ENCODE peak calls at places on chromosomes 3 and 15, in four cellular contexts. One of them, this sample, is unnamed. For H3K4me1, the result is how much of the 10 kb centered on the place peaks cover.

GRCh38 chr3:171614318-171614967 is 154.2 kb upstream of the TNIK start:
- DNase-seq in OCI-LY7: no peak
- DNase-seq in ovary: peak
- DNase-seq in adrenal gland: no peak
- DNase-seq in this sample: peak

GRCh38 chr15:66570327-66570726 is 4.5 kb upstream of the LCTL start:
- DNase-seq in OCI-LY7: no peak
- DNase-seq in adrenal gland: no peak
- DNase-seq in ovary: no peak
- DNase-seq in this sample: no peak

GRCh38 chr15:94230886-94231727 is at the start of gene MCTP2:
- DNase-seq in adrenal gland: peak
- DNase-seq in OCI-LY7: peak
- DNase-seq in ovary: peak
- DNase-seq in this sample: peak

GRCh38 chr3:51373658-51374421 is 11.3 kb upstream of the MANF start:
- DNase-seq in ovary: peak
- DNase-seq in OCI-LY7: no peak
- DNase-seq in adrenal gland: no peak
- DNase-seq in this sample: no peak

GRCh38 chr15:98085003-98085639 is 124.6 kb downstream of the ARRDC4 start:
- DNase-seq in ovary: no peak
- DNase-seq in adrenal gland: peak
- DNase-seq in OCI-LY7: peak
- DNase-seq in this sample: peak

GRCh38 chr15:91165850-91166249 is 65.8 kb downstream of the SV2B start:
- DNase-seq in ovary: no peak
- DNase-seq in adrenal gland: no peak
- DNase-seq in OCI-LY7: no peak
- DNase-seq in this sample: no peak

GRCh38 chr3:42194943-42195510 is 71.0 kb downstream of the CCK start:
- DNase-seq in adrenal gland: no peak
- DNase-seq in ovary: no peak
- DNase-seq in OCI-LY7: no peak
- DNase-seq in this sample: no peak

GRCh38 chr3:29406433-29406832 is 125.6 kb downstream of the RBMS3 start:
- DNase-seq in adrenal gland: no peak
- DNase-seq in ovary: no peak
- DNase-seq in OCI-LY7: no peak
- DNase-seq in this sample: no peak

GRCh38 chr3:188659444-188660100 is 505.6 kb downstream of the LPP start:
- DNase-seq in ovary: no peak
- DNase-seq in OCI-LY7: no peak
- DNase-seq in adrenal gland: no peak
- DNase-seq in this sample: no peak

GRCh38 chr3:100710355-100711198 is 1.3 kb downstream of the TFG start:
- DNase-seq in ovary: no peak
- DNase-seq in adrenal gland: peak
- DNase-seq in OCI-LY7: peak
- DNase-seq in this sample: no peak

GRCh38 chr3:174480767-174481166 is 378.4 kb upstream of the NAALADL2 start:
- DNase-seq in OCI-LY7: no peak
- DNase-seq in adrenal gland: no peak
- DNase-seq in ovary: no peak
- DNase-seq in this sample: no peak

GRCh38 chr3:172156309-172156998 is 117.1 kb downstream of the FNDC3B start:
- DNase-seq in OCI-LY7: no peak
- DNase-seq in ovary: no peak
- DNase-seq in adrenal gland: no peak
- DNase-seq in this sample: no peak

GRCh38 chr3:79517766-79518413 is 249.9 kb downstream of the ROBO1 start:
- DNase-seq in ovary: no peak
- DNase-seq in adrenal gland: no peak
- DNase-seq in OCI-LY7: peak
- DNase-seq in this sample: peak

GRCh38 chr3:187838016-187838535 is 92.8 kb upstream of the BCL6 start:
- DNase-seq in adrenal gland: no peak
- DNase-seq in ovary: no peak
- DNase-seq in OCI-LY7: no peak
- DNase-seq in this sample: no peak

GRCh38 chr3:49899815-49900214 is 3.9 kb downstream of the MST1R start:
- DNase-seq in adrenal gland: no peak
- DNase-seq in ovary: no peak
- DNase-seq in OCI-LY7: peak
- DNase-seq in this sample: no peak

GRCh38 chr3:108022316-108023150 is 68.3 kb downstream of the CD47 start:
- DNase-seq in adrenal gland: no peak
- DNase-seq in ovary: no peak
- DNase-seq in OCI-LY7: no peak
- DNase-seq in this sample: no peak

GRCh38 chr3:46239301-46239938 is 2.8 kb upstream of the CCR3 start:
- DNase-seq in adrenal gland: no peak
- DNase-seq in ovary: no peak
- DNase-seq in OCI-LY7: no peak
- DNase-seq in this sample: no peak

GRCh38 chr3:78969483-78969882 is 798.3 kb downstream of the ROBO1 start:
- DNase-seq in OCI-LY7: no peak
- DNase-seq in ovary: no peak
- DNase-seq in adrenal gland: no peak
- DNase-seq in this sample: no peak

GRCh38 chr15:100783760-100784492 is 95.7 kb upstream of the ALDH1A3 start:
- DNase-seq in OCI-LY7: no peak
- DNase-seq in adrenal gland: peak
- DNase-seq in ovary: peak
- DNase-seq in this sample: no peak

GRCh38 chr3:130826516-130826915 is 67.4 kb upstream of the ATP2C1 start:
- DNase-seq in OCI-LY7: no peak
- DNase-seq in ovary: no peak
- DNase-seq in adrenal gland: no peak
- DNase-seq in this sample: no peak

GRCh38 chr15:101565377-101565776 is 75.9 kb upstream of the PCSK6 start:
- DNase-seq in ovary: no peak
- DNase-seq in OCI-LY7: no peak
- DNase-seq in adrenal gland: no peak
- DNase-seq in this sample: no peak

GRCh38 chr3:31341130-31341529 is 191.6 kb upstream of the STT3B start:
- DNase-seq in adrenal gland: no peak
- DNase-seq in OCI-LY7: no peak
- DNase-seq in ovary: no peak
- DNase-seq in this sample: no peak

GRCh38 chr3:176415896-176416295 is 781.4 kb downstream of the TBL1XR1 start:
- DNase-seq in ovary: no peak
- DNase-seq in adrenal gland: no peak
- DNase-seq in OCI-LY7: no peak
- DNase-seq in this sample: no peak

GRCh38 chr3:72951259-72951722 is 45.3 kb upstream of the PPP4R2 start:
- DNase-seq in ovary: no peak
- DNase-seq in OCI-LY7: peak
- DNase-seq in adrenal gland: no peak
- DNase-seq in this sample: no peak

GRCh38 chr3:23264413-23264812 is 61.3 kb downstream of the UBE2E2 start:
- DNase-seq in ovary: no peak
- DNase-seq in OCI-LY7: no peak
- DNase-seq in adrenal gland: no peak
- DNase-seq in this sample: no peak

GRCh38 chr15:56234804-56235203 is 8.9 kb downstream of the RFX7 start:
- DNase-seq in ovary: no peak
- DNase-seq in OCI-LY7: no peak
- DNase-seq in adrenal gland: no peak
- DNase-seq in this sample: no peak

GRCh38 chr15:79091204-79091867 is 756 bp upstream of the RASGRF1 start:
- DNase-seq in OCI-LY7: no peak
- DNase-seq in adrenal gland: no peak
- DNase-seq in ovary: no peak
- DNase-seq in this sample: no peak

GRCh38 chr3:126270145-126270811 is 86.9 kb downstream of the KLF15 start:
- DNase-seq in OCI-LY7: no peak
- DNase-seq in ovary: peak
- DNase-seq in adrenal gland: peak
- DNase-seq in this sample: no peak

GRCh38 chr3:142355692-142356091 is 92.1 kb downstream of the XRN1 start:
- DNase-seq in ovary: no peak
- DNase-seq in adrenal gland: no peak
- DNase-seq in OCI-LY7: no peak
- DNase-seq in this sample: no peak

GRCh38 chr3:156711113-156711512 is 36.7 kb downstream of the TIPARP start:
- DNase-seq in OCI-LY7: no peak
- DNase-seq in ovary: no peak
- DNase-seq in adrenal gland: no peak
- DNase-seq in this sample: no peak

GRCh38 chr3:42273351-42273750 is 7.4 kb upstream of the CCK start:
- DNase-seq in adrenal gland: no peak
- DNase-seq in OCI-LY7: no peak
- DNase-seq in ovary: no peak
- DNase-seq in this sample: no peak

GRCh38 chr15:83565553-83566159 is 88.3 kb upstream of the ADAMTSL3 start:
- DNase-seq in OCI-LY7: peak
- DNase-seq in adrenal gland: no peak
- DNase-seq in ovary: no peak
- DNase-seq in this sample: peak

GRCh38 chr3:32782417-32782816 is 35.4 kb upstream of the TRIM71 start:
- DNase-seq in ovary: no peak
- DNase-seq in adrenal gland: no peak
- DNase-seq in OCI-LY7: no peak
- DNase-seq in this sample: no peak

GRCh38 chr15:98444067-98444600 is 204.2 kb upstream of the IGF1R start:
- DNase-seq in OCI-LY7: no peak
- DNase-seq in ovary: no peak
- DNase-seq in adrenal gland: no peak
- DNase-seq in this sample: no peak

GRCh38 chr3:37920156-37920686 is 58.5 kb downstream of the CTDSPL start:
- DNase-seq in adrenal gland: no peak
- DNase-seq in ovary: no peak
- DNase-seq in OCI-LY7: no peak
- DNase-seq in this sample: no peak
- H3K4me1 ChIP-seq in adrenal gland: under half
- H3K4me1 ChIP-seq in ovary: under half
- H3K4me1 ChIP-seq in OCI-LY7: under half
- H3K4me1 ChIP-seq in this sample: under half

GRCh38 chr3:48639944-48640606 is 4.8 kb upstream of the SLC26A6 start:
- DNase-seq in OCI-LY7: no peak
- DNase-seq in ovary: no peak
- DNase-seq in adrenal gland: no peak
- DNase-seq in this sample: no peak
- H3K4me1 ChIP-seq in OCI-LY7: under half
- H3K4me1 ChIP-seq in ovary: under half
- H3K4me1 ChIP-seq in adrenal gland: under half
- H3K4me1 ChIP-seq in this sample: under half

DNA sequence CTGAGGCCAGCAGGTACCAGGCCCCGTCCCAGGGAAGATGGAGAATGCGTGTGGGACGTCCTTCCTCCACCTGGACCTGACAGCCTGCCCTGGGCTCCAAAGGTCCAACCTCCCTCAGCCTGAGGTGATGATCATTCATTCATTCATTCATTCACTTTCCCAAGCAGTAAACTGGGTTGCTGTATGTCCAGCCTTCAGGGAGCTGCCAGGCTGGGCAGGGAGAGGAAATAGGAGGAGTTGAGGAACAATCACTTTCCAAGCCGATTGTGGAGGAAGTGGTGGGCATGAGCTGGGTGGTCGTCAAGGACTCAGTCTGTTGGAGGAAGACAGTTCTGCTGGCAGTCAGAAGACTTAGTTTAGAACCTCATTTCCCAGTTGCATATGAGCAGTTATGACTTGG is 10.2 kb upstream of the CCDC33 start:
- DNase-seq in ovary: no peak
- DNase-seq in adrenal gland: no peak
- DNase-seq in OCI-LY7: no peak
- DNase-seq in this sample: no peak
- H3K4me1 ChIP-seq in ovary: under half
- H3K4me1 ChIP-seq in adrenal gland: under half
- H3K4me1 ChIP-seq in OCI-LY7: under half
- H3K4me1 ChIP-seq in this sample: under half

GRCh38 chr3:181461381-181461780 is 250.3 kb upstream of the SOX2 start:
- DNase-seq in ovary: no peak
- DNase-seq in adrenal gland: no peak
- DNase-seq in OCI-LY7: no peak
- DNase-seq in this sample: no peak
- H3K4me1 ChIP-seq in ovary: under half
- H3K4me1 ChIP-seq in adrenal gland: under half
- H3K4me1 ChIP-seq in OCI-LY7: under half
- H3K4me1 ChIP-seq in this sample: under half

GRCh38 chr15:73930790-73931281 is 4.6 kb downstream of the LOXL1 start:
- DNase-seq in adrenal gland: no peak
- DNase-seq in ovary: no peak
- DNase-seq in OCI-LY7: no peak
- DNase-seq in this sample: no peak
- H3K4me1 ChIP-seq in adrenal gland: under half
- H3K4me1 ChIP-seq in ovary: under half
- H3K4me1 ChIP-seq in OCI-LY7: under half
- H3K4me1 ChIP-seq in this sample: under half

GRCh38 chr15:36907295-36907694 is 193.1 kb downstream of the MEIS2 start:
- DNase-seq in OCI-LY7: no peak
- DNase-seq in ovary: no peak
- DNase-seq in adrenal gland: no peak
- DNase-seq in this sample: peak
- H3K4me1 ChIP-seq in OCI-LY7: under half
- H3K4me1 ChIP-seq in ovary: under half
- H3K4me1 ChIP-seq in adrenal gland: under half
- H3K4me1 ChIP-seq in this sample: under half

GRCh38 chr15:63077952-63078351 is 35.4 kb downstream of the TPM1 start:
- DNase-seq in adrenal gland: no peak
- DNase-seq in ovary: no peak
- DNase-seq in OCI-LY7: no peak
- DNase-seq in this sample: no peak
- H3K4me1 ChIP-seq in adrenal gland: under half
- H3K4me1 ChIP-seq in ovary: under half
- H3K4me1 ChIP-seq in OCI-LY7: under half
- H3K4me1 ChIP-seq in this sample: under half

DNA sequence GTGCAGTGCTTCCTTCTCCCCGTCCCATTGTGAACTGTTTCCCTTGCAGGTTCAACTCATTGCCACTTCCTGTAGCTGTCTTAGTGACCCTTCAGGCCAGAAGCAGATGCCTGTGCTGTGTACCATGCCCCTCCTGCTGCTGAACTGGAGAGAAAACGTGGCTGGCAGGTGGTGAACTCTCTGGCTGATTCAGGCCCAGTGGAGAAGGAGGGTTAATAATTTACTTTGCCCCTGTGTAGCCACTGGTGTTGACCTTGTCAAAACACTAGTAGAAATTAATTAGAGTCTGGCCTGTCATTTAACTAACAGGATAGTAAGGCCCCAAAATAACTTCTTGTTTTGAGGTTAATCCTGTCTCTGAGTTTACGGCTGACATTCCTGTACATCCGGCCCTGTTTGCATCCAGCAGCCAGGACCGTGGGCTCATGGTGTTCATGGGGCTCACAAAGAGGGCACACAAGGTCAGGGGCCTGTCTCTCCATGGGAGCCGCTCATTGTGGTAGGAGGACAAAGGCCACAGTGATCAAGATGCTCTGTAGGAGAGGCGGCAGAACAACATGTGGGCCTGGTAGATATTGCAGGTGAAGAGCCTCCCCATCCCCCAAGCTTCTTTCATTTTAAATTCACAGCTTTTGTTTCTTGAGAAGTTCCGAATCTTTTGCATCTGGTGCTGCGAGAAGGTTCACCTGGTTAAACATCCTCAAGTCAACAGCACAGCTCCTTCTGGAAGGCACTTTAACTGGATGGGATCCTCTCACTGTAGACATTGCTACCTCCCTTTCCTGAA is 101.6 kb downstream of the CGNL1 start:
- DNase-seq in adrenal gland: no peak
- DNase-seq in ovary: no peak
- DNase-seq in OCI-LY7: no peak
- DNase-seq in this sample: peak
- H3K4me1 ChIP-seq in adrenal gland: under half
- H3K4me1 ChIP-seq in ovary: under half
- H3K4me1 ChIP-seq in OCI-LY7: under half
- H3K4me1 ChIP-seq in this sample: under half